ENCODE peak calls at places on chromosomes 1 and 21, in eight cellular contexts. J is fibroblast of lung, W is GM23248, F is neural progenitor cell, H is mammary epithelial cell, R is GM23338, I is PC-3, V is HepG2. U is an unnamed sample.
A peak's percentile ranks its signal among the peaks of the same experiment; 100 is the strongest.

GRCh38 chr1:36882536-36883285 is 151.6 kb downstream of the GRIK3 start:
- DNase-seq in V (no peak), F (no peak), R (no peak), W (no peak), H (no peak), I (no peak), J (no peak), U (no peak)

GRCh38 chr1:224245188-224245587 is 62.1 kb downstream of the DEGS1 start:
- DNase-seq in V (peak; percentile 5), R (no peak), J (peak; percentile 36), F (no peak), W (no peak), H (no peak), I (no peak), U (no peak)

GRCh38 chr21:45427331-45428271 is 22.6 kb downstream of the COL18A1 start:
- DNase-seq in H (peak; percentile 89), J (peak; percentile 97), R (peak; percentile 71), V (peak; percentile 93), F (peak; percentile 59), W (peak; percentile 96), I (peak; percentile 97), U (peak; percentile 93)

GRCh38 chr1:216462061-216462775 is 39.0 kb upstream of the USH2A start:
- DNase-seq in H (no peak), J (peak; percentile 73), F (no peak), I (peak; percentile 51), V (no peak), R (no peak), W (peak; percentile 12), U (no peak)

GRCh38 chr1:40257313-40257687 is 736 bp upstream of the ZMPSTE24 start:
- DNase-seq in F (no peak), R (peak; percentile 33), I (no peak), W (peak; percentile 62), H (no peak), V (no peak), J (no peak), U (peak; percentile 48)

GRCh38 chr1:6209661-6210605 is 4.0 kb downstream of the RNF207 start:
- DNase-seq in H (no peak), I (no peak), V (no peak), J (no peak), R (peak; percentile 70), W (no peak), F (peak; percentile 38), U (no peak)

GRCh38 chr1:8525291-8526275 is 207.7 kb downstream of the SLC45A1 start:
- DNase-seq in F (peak; percentile 83), W (peak; percentile 86), R (peak; percentile 81), H (peak; percentile 95), V (peak; percentile 64), J (peak; percentile 99), I (peak; percentile 70), U (peak; percentile 92)

GRCh38 chr1:3543076-3544049 is 67.9 kb downstream of the MEGF6 start:
- DNase-seq in I (peak; percentile 91), V (no peak), W (peak; percentile 96), J (peak; percentile 74), R (no peak), F (peak; percentile 65), H (peak; percentile 55), U (no peak)

GRCh38 chr1:115530407-115530806 is 111.4 kb upstream of the VANGL1 start:
- DNase-seq in F (no peak), H (no peak), R (no peak), I (peak; percentile 53), W (peak; percentile 88), J (no peak), V (no peak), U (no peak)

GRCh38 chr21:36815284-36815683 is 116.4 kb downstream of the SIM2 start:
- DNase-seq in V (no peak), I (no peak), H (no peak), W (no peak), R (no peak), F (no peak), J (no peak), U (no peak)

GRCh38 chr1:30106125-30106524 is 617.3 kb downstream of the MATN1 start:
- DNase-seq in F (peak; percentile 82), J (peak; percentile 26), V (peak; percentile 25), I (peak; percentile 56), W (peak; percentile 57), H (no peak), R (peak; percentile 86), U (peak; percentile 72)

GRCh38 chr1:174040387-174040786 is 18.2 kb upstream of the RC3H1 start:
- DNase-seq in R (no peak), W (peak; percentile 94), J (peak; percentile 78), F (no peak), V (no peak), H (peak; percentile 89), I (peak; percentile 93), U (peak; percentile 12)

GRCh38 chr21:40049959-40050290 is 182.7 kb downstream of the PCP4 start:
- DNase-seq in W (no peak), F (peak; percentile 19), J (no peak), R (peak; percentile 68), I (no peak), H (no peak), V (no peak), U (no peak)

GRCh38 chr1:201740609-201741231 is 88.2 kb upstream of the IPO9 start:
- DNase-seq in V (no peak), W (peak; percentile 58), R (peak; percentile 69), I (no peak), F (peak; percentile 48), J (no peak), H (no peak), U (no peak)

DNA sequence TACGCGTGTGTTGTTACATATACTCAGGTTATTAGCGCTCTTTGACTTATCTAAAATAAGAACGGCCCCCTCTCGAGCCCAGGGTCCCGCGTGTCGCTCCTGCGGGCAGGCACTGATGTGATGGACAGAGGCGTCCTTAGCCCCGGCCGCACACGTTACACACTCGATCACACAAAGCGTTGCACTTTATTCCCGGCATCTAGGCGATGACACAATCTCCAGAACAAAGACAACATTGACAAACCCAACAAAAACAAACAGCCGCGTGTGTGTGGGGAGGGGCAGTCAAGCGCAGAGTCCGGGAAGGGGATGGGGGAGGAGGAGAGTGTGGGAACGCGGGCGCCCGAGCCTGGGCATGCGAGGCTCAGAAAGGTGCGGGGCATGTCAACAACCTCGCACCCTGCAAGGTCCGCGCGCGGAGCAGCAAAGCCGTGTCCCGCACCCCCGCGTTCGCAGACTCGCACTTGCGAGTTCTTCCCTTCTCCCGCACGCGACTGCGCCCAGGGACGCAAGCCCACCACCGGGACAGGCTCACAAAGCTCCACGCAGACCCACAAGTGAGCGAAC is 488 bp upstream of the EFNA1 start:
- DNase-seq in F (peak; percentile 55), I (peak; percentile 86), V (peak; percentile 99), W (peak; percentile 50), R (peak; percentile 80), J (peak; percentile 66), H (peak; percentile 92), U (peak; percentile 88)
- H3K4me1 ChIP-seq in F (peaks cover 59% of the 10 kb centered on the region), I (peaks cover 68% of the 10 kb centered on the region), V (peaks cover 44% of the 10 kb centered on the region), W (peaks cover 10% of the 10 kb centered on the region), R (peaks cover 53% of the 10 kb centered on the region), J (peaks cover 2% of the 10 kb centered on the region), H (peaks cover 65% of the 10 kb centered on the region), U (peaks cover 35% of the 10 kb centered on the region)

GRCh38 chr1:45490623-45491463 is at the start of gene TESK2:
- DNase-seq in R (peak; percentile 100), W (peak; percentile 98), I (peak; percentile 100), F (peak; percentile 98), V (peak; percentile 100), J (peak; percentile 99), H (peak; percentile 100), U (peak; percentile 98)
- TF ChIP-seq EZH2 in R (no peak), W (no peak), I (no peak), F (no peak), V (no peak), J (no peak), H (no peak), U (no peak)

GRCh38 chr1:203799157-203799556 is 3.7 kb downstream of the ZBED6 start:
- DNase-seq in F (no peak), H (no peak), W (peak; percentile 69), J (no peak), V (no peak), R (no peak), I (no peak), U (no peak)

GRCh38 chr1:203796223-203796747 is 862 bp downstream of the ZBED6 start:
- DNase-seq in I (peak; percentile 52), H (peak; percentile 34), F (no peak), V (peak; percentile 20), W (peak; percentile 67), J (peak; percentile 46), R (peak; percentile 63), U (peak; percentile 43)

GRCh38 chr1:203797216-203797615 is 1.8 kb downstream of the ZBED6 start:
- DNase-seq in J (no peak), I (no peak), R (no peak), H (no peak), V (no peak), F (no peak), W (peak; percentile 23), U (no peak)

GRCh38 chr1:203800001-203800400 is 4.6 kb downstream of the ZBED6 start:
- DNase-seq in H (no peak), V (no peak), R (no peak), J (no peak), F (no peak), W (no peak), I (no peak), U (no peak)

DNA sequence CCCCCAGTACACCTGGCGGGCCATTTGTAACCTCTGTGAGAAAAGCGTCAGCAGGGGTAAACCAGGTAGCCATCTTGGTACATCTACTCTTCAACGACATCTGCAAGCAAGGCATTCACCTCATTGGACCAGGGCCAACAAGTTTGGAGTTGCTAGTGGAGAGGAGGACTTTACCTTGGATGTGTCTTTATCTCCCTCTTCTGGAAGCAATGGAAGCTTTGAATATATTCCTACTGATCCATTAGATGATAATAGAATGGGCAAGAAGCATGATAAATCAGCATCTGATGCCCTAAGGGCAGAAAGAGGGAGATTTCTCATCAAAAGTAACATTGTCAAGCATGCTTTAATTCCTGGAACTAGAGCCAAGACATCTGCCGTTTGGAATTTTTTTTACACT is 2.5 kb downstream of the ZBED6 start:
- DNase-seq in W (peak; percentile 40), R (no peak), I (peak; percentile 39), V (peak; percentile 9), J (no peak), H (peak; percentile 67), F (no peak), U (peak; percentile 27)
- H3K4me1 ChIP-seq in W (peaks cover 56% of the 10 kb centered on the region), R (peaks cover 17% of the 10 kb centered on the region), I (peaks cover 25% of the 10 kb centered on the region), V (peaks cover 43% of the 10 kb centered on the region), J (peaks cover 8% of the 10 kb centered on the region), H (peaks cover 25% of the 10 kb centered on the region), F (peaks cover 11% of the 10 kb centered on the region), U (peaks cover 17% of the 10 kb centered on the region)

GRCh38 chr1:236736761-236737160 is 50.5 kb downstream of the ACTN2 start:
- DNase-seq in H (no peak), R (no peak), J (no peak), V (no peak), F (no peak), I (no peak), W (no peak), U (no peak)

GRCh38 chr1:236734141-236734765 is 48.0 kb downstream of the ACTN2 start:
- DNase-seq in J (peak; percentile 3), I (no peak), H (peak; percentile 11), R (no peak), F (no peak), W (no peak), V (no peak), U (no peak)

GRCh38 chr1:236728752-236729151 is 42.5 kb downstream of the ACTN2 start:
- DNase-seq in F (no peak), R (no peak), I (no peak), H (no peak), W (no peak), J (no peak), V (no peak), U (no peak)

DNA sequence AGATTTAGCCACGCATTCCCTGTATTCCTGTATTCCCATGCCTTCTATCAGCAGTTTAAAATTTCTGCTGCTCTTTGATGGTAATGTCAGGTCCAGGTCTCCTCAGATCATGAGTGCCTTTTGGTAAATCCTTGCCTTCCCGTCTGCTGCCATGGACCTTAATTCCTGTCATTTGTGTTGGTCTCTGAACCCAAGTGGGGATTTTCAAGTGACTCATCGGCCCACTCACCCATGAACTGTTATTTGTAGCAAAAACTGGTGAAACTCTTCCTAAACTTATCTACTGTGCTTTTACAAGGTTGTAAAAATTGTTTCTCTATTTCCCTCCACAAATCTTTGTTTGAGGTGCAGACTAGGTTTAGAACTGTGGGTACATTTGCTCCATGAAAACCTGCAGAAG is 47.4 kb downstream of the ACTN2 start:
- DNase-seq in H (no peak), J (no peak), W (no peak), I (no peak), R (no peak), F (no peak), V (no peak), U (no peak)
- TF ChIP-seq EZH2 in H (no peak), J (no peak), W (no peak), I (no peak), R (no peak), F (no peak), V (no peak), U (no peak)